ENCODE peak calls at places on chromosomes 4 and X, in six cellular contexts. L is mesenchymal stem cell, B is right atrium auricular region, Y is left ventricle myocardium inferior, V is mammary epithelial cell, P is tibial artery. I is an unnamed sample. For H3K9me3 and H3K4me1, the result is how much of the 10 kb centered on the place peaks cover.

GRCh38 chr4:1910643-1911042 is 39.5 kb downstream of the NSD2 start:
- DNase-seq in L (peak), B (no peak), Y (no peak), V (peak), P (no peak), I (peak)

GRCh38 chr4:169070071-169070894 is 60.2 kb upstream of the CBR4 start:
- DNase-seq in L (peak), B (no peak), Y (peak), V (peak), P (peak), I (peak)

GRCh38 chrX:101347859-101348451 is 587 bp downstream of the TIMM8A start:
- DNase-seq in L (peak), B (no peak), Y (no peak), V (peak), P (no peak), I (peak)

GRCh38 chrX:70755850-70756249 is 152.7 kb downstream of the TEX11 start:
- DNase-seq in L (no peak), B (no peak), Y (no peak), V (no peak), P (no peak), I (no peak)

GRCh38 chr4:82429728-82430192 is 502 bp downstream of the HNRNPDL start:
- DNase-seq in L (no peak), B (no peak), Y (no peak), V (peak), P (peak), I (no peak)

GRCh38 chr4:37528161-37528560 is 158.0 kb downstream of the RELL1 start:
- DNase-seq in L (no peak), B (no peak), Y (no peak), V (peak), P (no peak), I (no peak)

GRCh38 chr4:6663596-6664393 is 23.3 kb downstream of the MRFAP1 start:
- DNase-seq in L (no peak), B (no peak), Y (no peak), V (no peak), P (no peak), I (no peak)

GRCh38 chr4:110211007-110211769 is 12.8 kb upstream of the ELOVL6 start:
- DNase-seq in L (peak), B (no peak), Y (no peak), V (peak), P (no peak), I (peak)

GRCh38 chrX:9390121-9390520 is 74.7 kb upstream of the TBL1X start:
- DNase-seq in L (no peak), B (no peak), Y (no peak), V (no peak), P (no peak), I (no peak)

GRCh38 chr4:128835498-128836222 is 26.2 kb downstream of the JADE1 start:
- DNase-seq in L (no peak), B (peak), Y (peak), V (no peak), P (peak), I (no peak)

GRCh38 chrX:124194209-124194608 is 138.3 kb upstream of the TEX13D start:
- DNase-seq in L (peak), B (peak), Y (peak), V (no peak), P (no peak), I (no peak)

GRCh38 chrX:133482345-133483041 is 67.2 kb upstream of the GPC4 start:
- DNase-seq in L (peak), B (no peak), Y (no peak), V (peak), P (peak), I (peak)

GRCh38 chrX:116436358-116436816 is at the start of gene SLC6A14:
- DNase-seq in L (no peak), B (no peak), Y (no peak), V (no peak), P (no peak), I (no peak)

GRCh38 chrX:118495061-118495921 is at the start of gene DOCK11:
- DNase-seq in L (peak), B (peak), Y (peak), V (peak), P (peak), I (peak)

GRCh38 chr4:186514271-186514950 is 41.0 kb downstream of the MTNR1A start:
- DNase-seq in L (no peak), B (no peak), Y (no peak), V (no peak), P (no peak), I (no peak)

GRCh38 chrX:129934461-129934860 is 28.5 kb downstream of the UTP14A start:
- DNase-seq in L (no peak), B (no peak), Y (no peak), V (no peak), P (no peak), I (no peak)

GRCh38 chr4:154559141-154559841 is 3.5 kb upstream of the FGB start:
- DNase-seq in L (peak), B (no peak), Y (no peak), V (peak), P (no peak), I (peak)

GRCh38 chr4:26346203-26346620 is 25.4 kb downstream of the RBPJ start:
- DNase-seq in L (peak), B (no peak), Y (no peak), V (no peak), P (no peak), I (no peak)

GRCh38 chrX:68177542-68177941 is 255.8 kb downstream of the OPHN1 start:
- DNase-seq in L (peak), B (no peak), Y (no peak), V (peak), P (no peak), I (no peak)

GRCh38 chrX:135295238-135295943 is 13.9 kb upstream of the ETDC start:
- DNase-seq in L (peak), B (no peak), Y (peak), V (no peak), P (peak), I (no peak)

GRCh38 chrX:39762266-39762841 is 335.4 kb downstream of the BCOR start:
- DNase-seq in L (peak), B (no peak), Y (no peak), V (peak), P (no peak), I (peak)

GRCh38 chr4:38328963-38329729 is 334.9 kb upstream of the KLF3 start:
- DNase-seq in L (no peak), B (no peak), Y (no peak), V (no peak), P (no peak), I (no peak)

GRCh38 chr4:89164400-89164799 is 53.1 kb downstream of the TIGD2 start:
- DNase-seq in L (no peak), B (no peak), Y (no peak), V (no peak), P (no peak), I (peak)

GRCh38 chrX:119481218-119481875 is 13.1 kb downstream of the SLC25A5 start:
- DNase-seq in L (no peak), B (no peak), Y (peak), V (no peak), P (no peak), I (no peak)

GRCh38 chr4:53653484-53654053 is 62.3 kb upstream of the LNX1 start:
- DNase-seq in L (peak), B (no peak), Y (no peak), V (peak), P (no peak), I (peak)

GRCh38 chr4:17817027-17817426 is 6.2 kb downstream of the NCAPG start:
- DNase-seq in L (peak), B (no peak), Y (no peak), V (peak), P (no peak), I (peak)

GRCh38 chr4:186650401-186651180 is 73.1 kb downstream of the FAT1 start:
- DNase-seq in L (no peak), B (no peak), Y (no peak), V (no peak), P (no peak), I (no peak)

GRCh38 chrX:48617542-48618340 is 20.4 kb downstream of the WDR13 start:
- DNase-seq in L (no peak), B (no peak), Y (no peak), V (no peak), P (no peak), I (no peak)

GRCh38 chr4:113368056-113368455 is 318.6 kb downstream of the ANK2 start:
- DNase-seq in L (peak), B (no peak), Y (no peak), V (peak), P (no peak), I (peak)

GRCh38 chr4:163736876-163737275 is 242.4 kb downstream of the TMA16 start:
- DNase-seq in L (no peak), B (no peak), Y (no peak), V (no peak), P (no peak), I (no peak)

GRCh38 chrX:19599253-19599652 is 83.9 kb upstream of the MAP3K15 start:
- DNase-seq in L (no peak), B (no peak), Y (no peak), V (no peak), P (no peak), I (no peak)

GRCh38 chr4:172270421-172270820 is 457.2 kb downstream of the GALNTL6 start:
- DNase-seq in L (no peak), B (no peak), Y (no peak), V (peak), P (no peak), I (peak)

GRCh38 chr4:40046311-40046980 is 10.2 kb upstream of the N4BP2 start:
- DNase-seq in L (peak), B (peak), Y (no peak), V (peak), P (no peak), I (peak)

GRCh38 chr4:61740950-61741638 is 541.0 kb downstream of the ADGRL3 start:
- DNase-seq in L (peak), B (no peak), Y (no peak), V (no peak), P (no peak), I (peak)

GRCh38 chrX:24692305-24692704 is 1.4 kb upstream of the POLA1 start:
- DNase-seq in L (no peak), B (no peak), Y (no peak), V (no peak), P (no peak), I (no peak)

GRCh38 chr4:125979868-125980412 is 665.2 kb downstream of the FAT4 start:
- DNase-seq in L (no peak), B (no peak), Y (no peak), V (no peak), P (no peak), I (no peak)

GRCh38 chrX:2767631-2768455 is 16.0 kb downstream of the XG start:
- DNase-seq in L (peak), B (peak), Y (peak), V (peak), P (peak), I (peak)

GRCh38 chrX:66399273-66399672 is 235.2 kb downstream of the HEPH start:
- DNase-seq in L (no peak), B (no peak), Y (no peak), V (no peak), P (no peak), I (no peak)

GRCh38 chrX:66402165-66402564 is 236.7 kb downstream of the EDA2R start:
- DNase-seq in L (no peak), B (no peak), Y (no peak), V (no peak), P (no peak), I (no peak)
- H3K9me3 ChIP-seq in L (under half), B (under half), Y (under half), V (under half), P (under half), I (under half)

DNA sequence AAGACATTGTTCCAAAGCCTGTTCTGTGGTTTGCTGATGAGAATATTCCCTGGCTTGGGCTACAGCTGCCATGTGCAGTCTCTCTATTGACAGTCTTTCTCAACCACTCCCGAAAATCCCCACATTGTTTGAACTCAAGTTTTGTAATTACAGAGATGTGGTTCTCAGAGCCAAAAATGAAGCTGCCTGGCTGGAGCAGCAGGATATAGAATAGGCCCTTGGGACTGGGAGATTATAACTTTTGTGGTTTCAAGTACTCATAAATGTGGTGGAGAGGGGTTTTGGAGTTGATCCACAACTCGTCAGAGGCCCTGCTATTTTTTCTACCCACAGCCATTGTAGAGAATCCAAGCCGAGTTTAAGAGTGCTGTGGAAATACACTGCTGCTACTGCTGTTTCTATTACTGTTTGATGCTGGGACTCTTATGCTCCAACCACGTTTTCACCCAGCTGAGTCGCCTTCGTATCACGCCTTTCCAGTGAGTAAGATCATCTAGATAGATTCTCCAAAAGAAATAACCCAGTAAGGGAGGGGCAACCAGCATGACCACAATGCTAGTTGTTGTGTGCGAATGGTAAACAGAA is 57.1 kb upstream of the ATXN3L start:
- DNase-seq in L (peak), B (no peak), Y (no peak), V (peak), P (no peak), I (peak)
- H3K4me1 ChIP-seq in L (under half), B (under half), Y (under half), V (half or more), P (under half), I (half or more)

DNA sequence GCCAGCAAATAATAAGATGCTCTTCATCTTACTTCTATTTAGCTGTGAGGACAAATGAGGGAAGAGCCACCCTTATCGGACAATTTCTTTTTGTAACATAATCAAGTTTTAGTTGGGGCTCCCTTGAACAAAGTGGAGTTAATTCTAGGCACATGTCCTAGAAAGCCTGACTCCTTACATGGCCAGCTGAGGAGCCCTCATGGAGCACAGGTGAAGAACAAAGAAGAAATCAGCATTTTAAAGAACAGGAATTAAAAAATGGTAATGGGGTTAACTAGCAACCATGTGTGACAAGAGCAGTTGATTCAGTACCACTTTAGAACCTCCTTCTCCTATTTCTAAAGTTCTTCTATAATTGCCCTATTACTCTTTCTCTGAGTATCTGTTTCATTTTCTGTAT is 15.9 kb downstream of the GPR82 start:
- DNase-seq in L (no peak), B (no peak), Y (no peak), V (no peak), P (no peak), I (no peak)
- H3K4me3 ChIP-seq in L (no peak), B (no peak), Y (no peak), V (no peak), P (no peak), I (no peak)

GRCh38 chr4:14100349-14100748 is 472.8 kb upstream of the BOD1L1 start:
- DNase-seq in L (no peak), B (no peak), Y (no peak), V (no peak), P (no peak), I (no peak)
- H3K9me3 ChIP-seq in L (under half), B (under half), Y (under half), V (under half), P (under half), I (under half)

DNA sequence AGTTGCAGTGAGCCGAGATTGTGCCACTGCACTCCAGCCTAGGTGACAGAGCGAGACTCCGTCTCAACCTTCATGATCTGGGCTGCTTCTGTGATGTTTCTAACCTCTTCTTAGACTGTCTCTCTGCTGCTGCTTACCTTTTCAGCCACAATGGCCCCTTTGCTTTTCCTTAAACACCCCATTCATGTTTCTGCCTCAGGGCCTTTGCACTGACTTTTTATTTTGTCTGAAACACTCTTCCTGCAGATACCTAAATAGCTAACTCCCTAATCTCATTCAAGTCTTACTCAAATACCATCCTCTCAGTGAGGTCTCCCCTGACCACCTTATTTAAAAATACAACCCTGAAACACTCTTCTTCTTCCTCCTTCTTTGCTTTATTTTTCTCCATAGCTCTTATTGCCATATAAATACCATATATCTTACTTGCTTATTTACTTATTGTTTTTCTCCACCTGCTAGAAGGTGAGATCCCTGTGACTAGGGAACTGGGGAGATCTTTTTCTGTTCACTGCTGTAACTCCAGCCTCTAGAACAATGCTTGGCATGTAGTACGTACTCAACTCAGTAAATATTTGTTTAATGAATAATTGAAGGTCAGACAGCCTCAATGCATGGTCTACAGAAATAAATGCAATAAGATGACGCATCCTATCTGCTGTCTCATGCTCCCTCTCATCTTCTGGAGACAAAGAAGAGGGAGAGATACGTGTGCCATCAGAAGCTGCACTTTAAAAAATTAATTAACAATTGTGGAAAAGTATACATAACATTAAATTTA is 43.8 kb upstream of the SETD7 start:
- DNase-seq in L (peak), B (no peak), Y (no peak), V (peak), P (no peak), I (peak)
- H3K4me1 ChIP-seq in L (under half), B (under half), Y (under half), V (under half), P (under half), I (under half)

I was measured in adipocyte.